ENCODE peak calls at places on chromosome 2, in ten cellular contexts. T is NCI-H1105; U is LoVo; N is D341Med; H is heart left ventricle; E is CD8-positive, alpha-beta memory T cell; F is coronary artery; D is activated CD4-positive, alpha-beta T cell treated with anti-CD3 and anti-CD28 coated beads, Interleukin-2, amount 10 ng/mL, durations not matched to agents 7 days and 5 days; A is fibroblast of lung; I is uterus. J is an unnamed sample.
A peak's percentile ranks its signal among the peaks of the same experiment; 100 is the strongest.

GRCh38 chr2:38775097-38775920 is 2.7 kb upstream of the GEMIN6 start:
- DNase-seq in T (no peak), U (no peak), N (no peak), H (no peak), E (no peak), F (no peak), D (no peak), A (no peak), I (no peak), J (no peak)

GRCh38 chr2:65583061-65583460 is 150.7 kb upstream of the SPRED2 start:
- DNase-seq in T (no peak), U (no peak), N (no peak), H (no peak), E (no peak), F (no peak), D (no peak), A (no peak), I (no peak), J (no peak)

GRCh38 chr2:213285404-213285803 is 1.1 kb downstream of the SPAG16 start:
- DNase-seq in T (no peak), U (no peak), N (no peak), H (no peak), E (no peak), F (no peak), D (no peak), A (no peak), I (no peak), J (no peak)

GRCh38 chr2:219664958-219665357 is 37.5 kb downstream of the SLC4A3 start:
- DNase-seq in T (no peak), U (no peak), N (no peak), H (peak; percentile 78), E (no peak), F (peak; percentile 77), D (no peak), A (peak; percentile 33), I (no peak), J (peak; percentile 79)

GRCh38 chr2:28602751-28603639 is 107.1 kb downstream of the PLB1 start:
- DNase-seq in T (no peak), U (no peak), N (no peak), H (no peak), E (no peak), F (no peak), D (no peak), A (no peak), I (no peak), J (no peak)

GRCh38 chr2:18404708-18405107 is 155.7 kb downstream of the RDH14 start:
- DNase-seq in T (no peak), U (no peak), N (no peak), H (no peak), E (no peak), F (no peak), D (no peak), A (no peak), I (no peak), J (no peak)

GRCh38 chr2:7905756-7906155 is 776.1 kb upstream of the ID2 start:
- DNase-seq in T (peak; percentile 93), U (no peak), N (no peak), H (no peak), E (no peak), F (no peak), D (no peak), A (no peak), I (no peak), J (no peak)

GRCh38 chr2:236157815-236158498 is 10.2 kb downstream of the GBX2 start:
- DNase-seq in T (no peak), U (no peak), N (no peak), H (no peak), E (no peak), F (peak; percentile 59), D (no peak), A (no peak), I (no peak), J (no peak)

GRCh38 chr2:191217580-191217979 is 27.6 kb upstream of the MYO1B start:
- DNase-seq in T (no peak), U (peak; percentile 79), N (no peak), H (no peak), E (no peak), F (no peak), D (no peak), A (peak; percentile 39), I (no peak), J (no peak)

GRCh38 chr2:2172516-2172915 is 158.6 kb downstream of the MYT1L start:
- DNase-seq in T (no peak), U (no peak), N (no peak), H (no peak), E (no peak), F (no peak), D (no peak), A (no peak), I (no peak), J (no peak)

GRCh38 chr2:19746611-19747309 is 155.0 kb downstream of the TTC32 start:
- DNase-seq in T (no peak), U (peak; percentile 3), N (no peak), H (no peak), E (no peak), F (peak; percentile 67), D (no peak), A (peak; percentile 40), I (no peak), J (no peak)

GRCh38 chr2:29751390-29751789 is 170.0 kb downstream of the ALK start:
- DNase-seq in T (no peak), U (no peak), N (no peak), H (no peak), E (no peak), F (no peak), D (no peak), A (no peak), I (no peak), J (no peak)

GRCh38 chr2:220466251-220466691 is 838.8 kb downstream of the SLC4A3 start:
- DNase-seq in T (no peak), U (no peak), N (no peak), H (no peak), E (no peak), F (no peak), D (no peak), A (peak; percentile 9), I (no peak), J (no peak)

GRCh38 chr2:120647487-120647886 is 88.2 kb upstream of the GLI2 start:
- DNase-seq in T (no peak), U (no peak), N (no peak), H (no peak), E (no peak), F (no peak), D (no peak), A (peak; percentile 63), I (no peak), J (no peak)

GRCh38 chr2:84846041-84846663 is 34.7 kb downstream of the TRABD2A start:
- DNase-seq in T (no peak), U (no peak), N (no peak), H (no peak), E (peak; percentile 75), F (peak; percentile 17), D (peak; percentile 76), A (peak; percentile 18), I (no peak), J (no peak)

GRCh38 chr2:64652231-64653173 is 1.2 kb downstream of the SERTAD2 start:
- DNase-seq in T (no peak), U (peak; percentile 43), N (no peak), H (no peak), E (no peak), F (no peak), D (peak; percentile 32), A (peak; percentile 85), I (peak; percentile 44), J (peak; percentile 51)

GRCh38 chr2:199466704-199467461 is 9.1 kb upstream of the SATB2 start:
- DNase-seq in T (no peak), U (peak; percentile 22), N (no peak), H (no peak), E (no peak), F (no peak), D (no peak), A (no peak), I (no peak), J (no peak)

GRCh38 chr2:188984680-188985079 is 10.5 kb downstream of the COL3A1 start:
- DNase-seq in T (no peak), U (no peak), N (no peak), H (no peak), E (no peak), F (no peak), D (no peak), A (peak; percentile 89), I (no peak), J (peak; percentile 68)

GRCh38 chr2:74511104-74511989 is 2.9 kb upstream of the TLX2 start:
- DNase-seq in T (no peak), U (no peak), N (no peak), H (no peak), E (no peak), F (no peak), D (no peak), A (no peak), I (no peak), J (no peak)

GRCh38 chr2:39107724-39108273 is 13.1 kb downstream of the SOS1 start:
- DNase-seq in T (peak; percentile 33), U (no peak), N (peak; percentile 26), H (no peak), E (no peak), F (no peak), D (no peak), A (no peak), I (no peak), J (no peak)

GRCh38 chr2:224847961-224848850 is 132.0 kb upstream of the CCDC195 start:
- DNase-seq in T (peak; percentile 63), U (peak; percentile 77), N (peak; percentile 66), H (peak; percentile 19), E (no peak), F (no peak), D (no peak), A (peak; percentile 90), I (no peak), J (peak; percentile 76)

GRCh38 chr2:118059919-118060478 is 28.3 kb upstream of the INSIG2 start:
- DNase-seq in T (no peak), U (no peak), N (no peak), H (no peak), E (no peak), F (no peak), D (no peak), A (peak; percentile 44), I (no peak), J (no peak)

GRCh38 chr2:176621350-176621749 is 352.1 kb downstream of the MTX2 start:
- DNase-seq in T (no peak), U (no peak), N (no peak), H (no peak), E (no peak), F (no peak), D (no peak), A (no peak), I (no peak), J (no peak)

GRCh38 chr2:125512313-125512712 is 1143.6 kb upstream of the GYPC start:
- DNase-seq in T (no peak), U (no peak), N (no peak), H (no peak), E (no peak), F (no peak), D (no peak), A (no peak), I (no peak), J (no peak)

GRCh38 chr2:24690524-24690923 is 102.7 kb downstream of the PTRHD1 start:
- DNase-seq in T (no peak), U (no peak), N (no peak), H (no peak), E (no peak), F (no peak), D (no peak), A (no peak), I (no peak), J (no peak)

GRCh38 chr2:146579154-146579930 is 1265.5 kb upstream of the ACVR2A start:
- DNase-seq in T (no peak), U (no peak), N (no peak), H (no peak), E (no peak), F (no peak), D (no peak), A (peak; percentile 62), I (no peak), J (no peak)

GRCh38 chr2:235360446-235360845 is 133.4 kb upstream of the AGAP1 start:
- DNase-seq in T (no peak), U (no peak), N (no peak), H (no peak), E (no peak), F (no peak), D (no peak), A (no peak), I (no peak), J (no peak)

GRCh38 chr2:191150451-191151314 is at the start of gene STAT4:
- DNase-seq in T (no peak), U (peak; percentile 60), N (no peak), H (peak; percentile 60), E (peak; percentile 89), F (no peak), D (peak; percentile 85), A (no peak), I (peak; percentile 29), J (no peak)

J was measured in tibial artery.